ENCODE peak calls at places on chromosomes 5 and 9, in five cellular contexts. One of them, this sample, is unnamed.

GRCh38 chr5:88745093-88745696 is 137.8 kb downstream of the MEF2C start:
- DNase-seq in tibial nerve: no peak
- DNase-seq in PC-9: no peak
- DNase-seq in T-helper 17 cell: no peak
- DNase-seq in OCI-LY7: no peak
- DNase-seq in this sample: no peak

GRCh38 chr5:161600156-161600555 is 53.6 kb upstream of the GABRB2 start:
- DNase-seq in PC-9: no peak
- DNase-seq in OCI-LY7: no peak
- DNase-seq in T-helper 17 cell: no peak
- DNase-seq in tibial nerve: no peak
- DNase-seq in this sample: no peak

GRCh38 chr5:113190347-113190746 is 213.7 kb downstream of the DCP2 start:
- DNase-seq in PC-9: peak; percentile 69
- DNase-seq in T-helper 17 cell: no peak
- DNase-seq in OCI-LY7: no peak
- DNase-seq in tibial nerve: no peak
- DNase-seq in this sample: no peak

GRCh38 chr5:153959134-153959957 is 79.4 kb downstream of the FAM114A2 start:
- DNase-seq in PC-9: no peak
- DNase-seq in tibial nerve: no peak
- DNase-seq in T-helper 17 cell: no peak
- DNase-seq in OCI-LY7: no peak
- DNase-seq in this sample: no peak

GRCh38 chr5:124743534-124744169 is 2.8 kb downstream of the ZNF608 start:
- DNase-seq in PC-9: no peak
- DNase-seq in T-helper 17 cell: no peak
- DNase-seq in OCI-LY7: peak; percentile 75
- DNase-seq in tibial nerve: no peak
- DNase-seq in this sample: no peak

GRCh38 chr9:38416461-38416860 is 7.8 kb downstream of the IGFBPL1 start:
- DNase-seq in T-helper 17 cell: no peak
- DNase-seq in PC-9: no peak
- DNase-seq in tibial nerve: no peak
- DNase-seq in OCI-LY7: no peak
- DNase-seq in this sample: no peak

GRCh38 chr9:96856363-96857286 is 2.3 kb upstream of the ZNF782 start:
- DNase-seq in OCI-LY7: peak; percentile 76
- DNase-seq in PC-9: peak; percentile 47
- DNase-seq in tibial nerve: no peak
- DNase-seq in T-helper 17 cell: peak; percentile 49
- DNase-seq in this sample: peak; percentile 68

GRCh38 chr5:81800797-81801196 is 49.9 kb upstream of the SSBP2 start:
- DNase-seq in T-helper 17 cell: no peak
- DNase-seq in OCI-LY7: no peak
- DNase-seq in PC-9: peak; percentile 76
- DNase-seq in tibial nerve: no peak
- DNase-seq in this sample: no peak

GRCh38 chr5:127909821-127910220 is 173.7 kb upstream of the SLC12A2 start:
- DNase-seq in PC-9: no peak
- DNase-seq in OCI-LY7: no peak
- DNase-seq in tibial nerve: no peak
- DNase-seq in T-helper 17 cell: no peak
- DNase-seq in this sample: no peak

GRCh38 chr9:129511320-129511900 is 109.5 kb downstream of the C9orf50 start:
- DNase-seq in tibial nerve: no peak
- DNase-seq in T-helper 17 cell: no peak
- DNase-seq in OCI-LY7: no peak
- DNase-seq in PC-9: no peak
- DNase-seq in this sample: no peak

GRCh38 chr9:129514497-129514867 is 106.4 kb downstream of the C9orf50 start:
- DNase-seq in PC-9: no peak
- DNase-seq in tibial nerve: no peak
- DNase-seq in T-helper 17 cell: no peak
- DNase-seq in OCI-LY7: peak; percentile 15
- DNase-seq in this sample: no peak

GRCh38 chr9:129513282-129513681 is 107.6 kb downstream of the C9orf50 start:
- DNase-seq in OCI-LY7: peak; percentile 13
- DNase-seq in T-helper 17 cell: no peak
- DNase-seq in PC-9: no peak
- DNase-seq in tibial nerve: no peak
- DNase-seq in this sample: no peak

GRCh38 chr9:129514891-129515290 is 106.0 kb downstream of the C9orf50 start:
- DNase-seq in tibial nerve: no peak
- DNase-seq in OCI-LY7: no peak
- DNase-seq in T-helper 17 cell: no peak
- DNase-seq in PC-9: no peak
- DNase-seq in this sample: no peak

DNA sequence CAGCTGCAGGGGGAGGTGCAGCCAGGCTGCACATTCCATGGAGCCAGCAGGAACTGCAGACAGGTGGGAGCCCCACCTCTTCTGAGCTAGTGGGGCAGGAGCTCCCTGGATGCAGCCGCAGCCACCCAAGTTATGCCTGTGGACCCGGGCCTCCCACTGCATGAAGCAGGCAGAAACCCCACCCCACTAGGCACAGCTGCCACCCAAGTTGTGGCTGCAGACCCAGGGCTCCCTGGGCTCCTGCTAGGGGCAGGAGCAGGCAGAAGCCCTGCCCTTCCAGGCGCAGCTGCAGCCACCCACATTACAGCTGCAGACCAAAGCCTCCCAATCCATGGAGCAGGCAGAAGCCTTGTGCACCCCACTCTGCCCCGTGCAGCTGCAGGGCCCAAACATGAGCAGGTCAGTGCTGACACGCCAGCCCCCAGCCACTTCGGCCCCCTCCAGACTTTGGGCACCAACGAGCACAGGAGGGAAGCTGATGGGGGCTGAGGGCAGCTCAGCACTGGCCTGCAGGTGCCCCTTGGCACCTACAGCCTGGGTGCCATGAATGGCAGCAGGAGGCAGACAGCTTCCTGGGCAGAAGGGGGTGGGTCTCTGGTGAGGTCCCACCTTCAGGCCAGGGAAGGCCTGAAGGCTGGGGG is 106.9 kb downstream of the C9orf50 start:
- DNase-seq in PC-9: no peak
- DNase-seq in OCI-LY7: no peak
- DNase-seq in tibial nerve: no peak
- DNase-seq in T-helper 17 cell: no peak
- DNase-seq in this sample: no peak
- H3K9me3 ChIP-seq in PC-9: peaks cover 23% of the 10 kb centered on the region
- H3K9me3 ChIP-seq in OCI-LY7: peaks cover 19% of the 10 kb centered on the region
- H3K9me3 ChIP-seq in tibial nerve: no peaks in the 10 kb centered on the region
- H3K9me3 ChIP-seq in T-helper 17 cell: no peaks in the 10 kb centered on the region
- H3K9me3 ChIP-seq in this sample: peaks cover 29% of the 10 kb centered on the region

GRCh38 chr5:178940569-178941360 is at the start of gene ZNF454:
- DNase-seq in tibial nerve: peak; percentile 62
- DNase-seq in PC-9: no peak
- DNase-seq in T-helper 17 cell: no peak
- DNase-seq in OCI-LY7: no peak
- DNase-seq in this sample: no peak

DNA sequence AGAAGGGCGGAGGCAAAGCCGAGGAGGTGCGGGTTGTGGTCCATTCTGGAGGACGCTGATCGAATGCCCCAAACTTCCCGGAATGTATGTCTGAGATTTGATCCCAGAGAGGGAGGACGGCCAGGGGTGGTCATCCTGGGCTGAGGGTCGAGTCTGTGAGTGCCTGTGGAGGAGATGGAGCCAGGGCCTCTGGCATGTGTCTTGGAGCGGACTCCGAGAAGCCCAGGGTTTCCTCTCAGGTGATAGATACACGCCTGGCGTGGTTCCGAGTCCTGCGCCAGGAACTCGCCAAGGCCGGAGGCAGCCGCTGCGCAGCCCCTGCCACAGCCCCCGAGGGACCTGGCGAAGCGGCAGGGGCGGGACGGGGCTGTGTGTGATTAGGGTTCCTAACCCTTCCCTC is 363 bp downstream of the ZNF454 start:
- DNase-seq in PC-9: no peak
- DNase-seq in tibial nerve: no peak
- DNase-seq in T-helper 17 cell: no peak
- DNase-seq in OCI-LY7: no peak
- DNase-seq in this sample: no peak
- H3K9me3 ChIP-seq in PC-9: peaks cover 7% of the 10 kb centered on the region
- H3K9me3 ChIP-seq in tibial nerve: peaks cover 30% of the 10 kb centered on the region
- H3K9me3 ChIP-seq in T-helper 17 cell: peaks cover 19% of the 10 kb centered on the region
- H3K9me3 ChIP-seq in OCI-LY7: no peaks in the 10 kb centered on the region
- H3K9me3 ChIP-seq in this sample: peaks cover 10% of the 10 kb centered on the region

DNA sequence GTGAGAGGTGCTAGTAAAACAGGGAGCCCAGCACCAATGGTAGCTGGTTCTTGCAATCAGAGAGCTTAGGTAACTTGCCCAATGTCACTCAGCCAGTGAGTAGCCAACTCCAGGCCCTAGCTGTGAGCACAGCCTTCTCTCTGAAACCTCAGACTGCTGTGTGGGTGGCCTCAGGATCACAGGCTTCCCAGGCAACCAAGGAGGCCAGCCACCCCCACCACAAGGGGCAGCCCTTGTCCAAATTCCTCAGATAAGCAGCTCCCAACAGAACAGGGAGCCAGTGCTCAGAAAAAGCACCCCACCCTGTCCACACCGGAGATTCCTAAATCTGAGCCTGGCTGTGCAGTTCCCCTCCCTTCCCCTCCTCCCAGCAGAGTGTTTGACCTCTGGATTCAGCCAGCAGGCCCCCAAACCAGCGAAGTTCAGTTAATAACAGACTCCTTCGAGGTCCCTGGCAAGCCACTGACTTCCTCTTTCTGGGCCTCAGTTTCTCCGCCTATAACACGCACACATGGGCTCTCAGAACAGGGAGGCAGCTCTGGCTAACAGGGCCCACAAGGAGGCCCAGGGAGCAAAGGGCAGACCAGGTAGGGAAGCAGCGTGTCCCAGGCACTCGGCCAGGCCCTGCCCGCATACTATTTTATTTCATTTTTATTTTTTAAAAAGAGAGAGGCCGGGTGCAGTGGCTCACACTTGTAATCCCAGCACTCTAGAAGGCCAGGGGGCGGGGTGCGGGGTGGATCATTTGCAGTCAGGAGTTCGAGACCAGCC is 2.7 kb downstream of the EEIG1 start:
- DNase-seq in T-helper 17 cell: no peak
- DNase-seq in tibial nerve: peak; percentile 51
- DNase-seq in OCI-LY7: no peak
- DNase-seq in PC-9: peak; percentile 61
- DNase-seq in this sample: no peak
- H3K9me3 ChIP-seq in T-helper 17 cell: no peaks in the 10 kb centered on the region
- H3K9me3 ChIP-seq in tibial nerve: no peaks in the 10 kb centered on the region
- H3K9me3 ChIP-seq in OCI-LY7: no peaks in the 10 kb centered on the region
- H3K9me3 ChIP-seq in PC-9: no peaks in the 10 kb centered on the region
- H3K9me3 ChIP-seq in this sample: no peaks in the 10 kb centered on the region

GRCh38 chr5:91121347-91121993 is 261.6 kb downstream of the ARRDC3 start:
- DNase-seq in tibial nerve: no peak
- DNase-seq in PC-9: no peak
- DNase-seq in T-helper 17 cell: no peak
- DNase-seq in OCI-LY7: no peak
- DNase-seq in this sample: no peak
- H3K9me3 ChIP-seq in tibial nerve: no peaks in the 10 kb centered on the region
- H3K9me3 ChIP-seq in PC-9: no peaks in the 10 kb centered on the region
- H3K9me3 ChIP-seq in T-helper 17 cell: no peaks in the 10 kb centered on the region
- H3K9me3 ChIP-seq in OCI-LY7: no peaks in the 10 kb centered on the region
- H3K9me3 ChIP-seq in this sample: no peaks in the 10 kb centered on the region

GRCh38 chr5:178931846-178932760 is 8.9 kb upstream of the ZNF454 start:
- DNase-seq in OCI-LY7: no peak
- DNase-seq in T-helper 17 cell: no peak
- DNase-seq in tibial nerve: no peak
- DNase-seq in PC-9: no peak
- DNase-seq in this sample: no peak
- H3K9me3 ChIP-seq in OCI-LY7: peaks cover 36% of the 10 kb centered on the region
- H3K9me3 ChIP-seq in T-helper 17 cell: peaks cover 51% of the 10 kb centered on the region
- H3K9me3 ChIP-seq in tibial nerve: peaks cover 96% of the 10 kb centered on the region
- H3K9me3 ChIP-seq in PC-9: peaks cover 35% of the 10 kb centered on the region
- H3K9me3 ChIP-seq in this sample: peaks cover 96% of the 10 kb centered on the region

GRCh38 chr5:165881259-165881658 is 2375.8 kb downstream of the MAT2B start:
- DNase-seq in tibial nerve: no peak
- DNase-seq in PC-9: no peak
- DNase-seq in OCI-LY7: no peak
- DNase-seq in T-helper 17 cell: no peak
- DNase-seq in this sample: no peak
- H3K9me3 ChIP-seq in tibial nerve: no peaks in the 10 kb centered on the region
- H3K9me3 ChIP-seq in PC-9: no peaks in the 10 kb centered on the region
- H3K9me3 ChIP-seq in OCI-LY7: no peaks in the 10 kb centered on the region
- H3K9me3 ChIP-seq in T-helper 17 cell: peaks cover 6% of the 10 kb centered on the region
- H3K9me3 ChIP-seq in this sample: no peaks in the 10 kb centered on the region

DNA sequence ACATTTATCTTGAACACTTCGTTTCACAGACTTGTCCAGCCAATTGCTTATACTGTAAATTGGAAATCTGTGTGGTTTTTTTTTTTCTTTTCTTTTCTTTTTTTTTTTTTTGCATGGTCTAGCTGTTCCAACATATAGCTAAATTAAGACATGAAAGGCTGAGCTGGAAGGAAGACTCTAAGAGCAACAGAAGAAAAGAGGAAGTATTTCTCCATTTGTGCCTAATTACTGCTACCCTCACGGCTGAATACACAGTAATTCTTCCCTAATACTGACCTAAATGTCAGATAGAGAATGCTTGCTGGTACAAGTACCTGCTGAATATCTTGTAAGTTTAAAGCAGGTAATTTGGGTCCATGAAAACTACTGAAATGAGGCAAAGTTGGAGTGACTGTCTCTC is 11.0 kb upstream of the HAPLN1 start:
- DNase-seq in OCI-LY7: peak; percentile 31
- DNase-seq in PC-9: no peak
- DNase-seq in tibial nerve: no peak
- DNase-seq in T-helper 17 cell: no peak
- DNase-seq in this sample: no peak
- H3K9me3 ChIP-seq in OCI-LY7: no peaks in the 10 kb centered on the region
- H3K9me3 ChIP-seq in PC-9: no peaks in the 10 kb centered on the region
- H3K9me3 ChIP-seq in tibial nerve: no peaks in the 10 kb centered on the region
- H3K9me3 ChIP-seq in T-helper 17 cell: no peaks in the 10 kb centered on the region
- H3K9me3 ChIP-seq in this sample: no peaks in the 10 kb centered on the region

DNA sequence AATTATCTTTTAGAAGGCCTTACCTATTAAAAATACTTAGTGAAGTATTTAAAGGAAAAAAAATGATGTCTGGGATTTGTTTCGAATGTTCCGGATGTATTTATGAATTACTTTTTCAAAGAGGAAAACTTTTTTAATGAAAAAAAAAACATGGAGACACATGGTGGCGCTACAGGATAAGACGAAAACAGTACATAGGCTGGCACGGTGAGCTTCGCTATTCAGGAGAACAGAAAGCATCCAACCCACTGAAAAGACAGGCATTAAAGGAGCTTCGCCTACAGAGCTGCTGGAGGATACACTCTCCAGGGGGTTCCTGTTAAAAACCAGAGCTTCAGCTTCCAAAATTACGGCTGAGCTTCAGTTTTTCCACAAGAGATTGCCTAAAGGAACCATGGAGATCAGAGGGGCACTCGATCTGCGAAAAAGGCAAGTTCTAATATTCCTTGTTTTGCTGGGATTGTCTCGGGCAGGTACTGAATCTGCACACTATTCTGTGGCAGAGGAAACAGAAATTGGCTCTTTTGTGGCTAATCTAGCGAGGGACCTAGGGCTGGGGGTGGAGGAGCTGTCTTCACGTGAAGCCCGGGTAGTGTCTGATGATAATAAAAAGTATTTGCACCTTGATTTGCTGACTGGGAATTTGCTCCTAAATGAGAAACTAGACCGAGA is at the start of gene PCDHB14:
- DNase-seq in OCI-LY7: peak; percentile 34
- DNase-seq in PC-9: no peak
- DNase-seq in T-helper 17 cell: no peak
- DNase-seq in tibial nerve: no peak
- DNase-seq in this sample: no peak
- H3K9me3 ChIP-seq in OCI-LY7: no peaks in the 10 kb centered on the region
- H3K9me3 ChIP-seq in PC-9: no peaks in the 10 kb centered on the region
- H3K9me3 ChIP-seq in T-helper 17 cell: peaks cover 5% of the 10 kb centered on the region
- H3K9me3 ChIP-seq in tibial nerve: peaks cover 82% of the 10 kb centered on the region
- H3K9me3 ChIP-seq in this sample: peaks cover 4% of the 10 kb centered on the region